ENCODE peak calls at places on chromosome X, in eight cellular contexts. One of them, this sample, is unnamed.

GRCh38 chrX:119194631-119195030 is 41.5 kb upstream of the PGRMC1 start:
- DNase-seq in IMR-90: no peak
- DNase-seq in glutamatergic neuron: no peak
- DNase-seq in choroid plexus epithelial cell: peak
- DNase-seq in stomach: no peak
- DNase-seq in AG09309: peak
- DNase-seq in GM13976: no peak
- DNase-seq in H9: no peak
- DNase-seq in this sample: peak

GRCh38 chrX:41655631-41656030 is 33.1 kb upstream of the GPR34 start:
- DNase-seq in choroid plexus epithelial cell: no peak
- DNase-seq in IMR-90: peak
- DNase-seq in glutamatergic neuron: no peak
- DNase-seq in H9: no peak
- DNase-seq in stomach: no peak
- DNase-seq in AG09309: no peak
- DNase-seq in GM13976: no peak
- DNase-seq in this sample: peak

GRCh38 chrX:55488559-55489314 is 911 bp downstream of the USP51 start:
- DNase-seq in H9: peak
- DNase-seq in IMR-90: peak
- DNase-seq in AG09309: no peak
- DNase-seq in stomach: peak
- DNase-seq in choroid plexus epithelial cell: peak
- DNase-seq in GM13976: peak
- DNase-seq in glutamatergic neuron: peak
- DNase-seq in this sample: peak

GRCh38 chrX:54248309-54248708 is 65.3 kb upstream of the FAM120C start:
- DNase-seq in H9: no peak
- DNase-seq in GM13976: peak
- DNase-seq in glutamatergic neuron: no peak
- DNase-seq in choroid plexus epithelial cell: peak
- DNase-seq in AG09309: peak
- DNase-seq in stomach: no peak
- DNase-seq in IMR-90: peak
- DNase-seq in this sample: peak

GRCh38 chrX:24846551-24847170 is 152.9 kb downstream of the POLA1 start:
- DNase-seq in H9: no peak
- DNase-seq in IMR-90: peak
- DNase-seq in stomach: no peak
- DNase-seq in GM13976: no peak
- DNase-seq in AG09309: no peak
- DNase-seq in choroid plexus epithelial cell: peak
- DNase-seq in glutamatergic neuron: no peak
- DNase-seq in this sample: peak

GRCh38 chrX:131826572-131826971 is 196.5 kb upstream of the STK26 start:
- DNase-seq in stomach: no peak
- DNase-seq in AG09309: no peak
- DNase-seq in choroid plexus epithelial cell: no peak
- DNase-seq in GM13976: no peak
- DNase-seq in IMR-90: no peak
- DNase-seq in glutamatergic neuron: no peak
- DNase-seq in H9: no peak
- DNase-seq in this sample: no peak

GRCh38 chrX:125205918-125206665 is 113.6 kb upstream of the TEX13C start:
- DNase-seq in AG09309: no peak
- DNase-seq in choroid plexus epithelial cell: no peak
- DNase-seq in GM13976: peak
- DNase-seq in glutamatergic neuron: peak
- DNase-seq in stomach: no peak
- DNase-seq in IMR-90: no peak
- DNase-seq in H9: peak
- DNase-seq in this sample: no peak

GRCh38 chrX:13048265-13048664 is 3.8 kb upstream of the FAM9C start:
- DNase-seq in H9: no peak
- DNase-seq in choroid plexus epithelial cell: peak
- DNase-seq in glutamatergic neuron: no peak
- DNase-seq in GM13976: no peak
- DNase-seq in stomach: no peak
- DNase-seq in IMR-90: peak
- DNase-seq in AG09309: no peak
- DNase-seq in this sample: no peak

GRCh38 chrX:124098089-124098488 is 136.6 kb downstream of the STAG2 start:
- DNase-seq in glutamatergic neuron: no peak
- DNase-seq in stomach: no peak
- DNase-seq in choroid plexus epithelial cell: peak
- DNase-seq in IMR-90: peak
- DNase-seq in AG09309: peak
- DNase-seq in H9: no peak
- DNase-seq in GM13976: no peak
- DNase-seq in this sample: peak

GRCh38 chrX:149314031-149314430 is 191.1 kb downstream of the IDS start:
- DNase-seq in H9: no peak
- DNase-seq in AG09309: peak
- DNase-seq in IMR-90: no peak
- DNase-seq in choroid plexus epithelial cell: peak
- DNase-seq in GM13976: no peak
- DNase-seq in glutamatergic neuron: no peak
- DNase-seq in stomach: no peak
- DNase-seq in this sample: peak

GRCh38 chrX:139332441-139332840 is 198.1 kb upstream of the F9 start:
- DNase-seq in H9: no peak
- DNase-seq in AG09309: no peak
- DNase-seq in choroid plexus epithelial cell: no peak
- DNase-seq in glutamatergic neuron: no peak
- DNase-seq in GM13976: no peak
- DNase-seq in IMR-90: no peak
- DNase-seq in stomach: no peak
- DNase-seq in this sample: no peak

GRCh38 chrX:28613558-28613957 is 26.3 kb downstream of the IL1RAPL1 start:
- DNase-seq in choroid plexus epithelial cell: no peak
- DNase-seq in H9: no peak
- DNase-seq in glutamatergic neuron: no peak
- DNase-seq in AG09309: no peak
- DNase-seq in IMR-90: no peak
- DNase-seq in stomach: no peak
- DNase-seq in GM13976: no peak
- DNase-seq in this sample: peak

GRCh38 chrX:132676102-132676501 is 187.3 kb upstream of the MBNL3 start:
- DNase-seq in IMR-90: no peak
- DNase-seq in glutamatergic neuron: no peak
- DNase-seq in AG09309: no peak
- DNase-seq in stomach: no peak
- DNase-seq in GM13976: no peak
- DNase-seq in choroid plexus epithelial cell: no peak
- DNase-seq in H9: no peak
- DNase-seq in this sample: no peak

GRCh38 chrX:19272452-19272851 is 71.3 kb upstream of the PDHA1 start:
- DNase-seq in IMR-90: peak
- DNase-seq in choroid plexus epithelial cell: peak
- DNase-seq in glutamatergic neuron: no peak
- DNase-seq in GM13976: no peak
- DNase-seq in stomach: no peak
- DNase-seq in AG09309: no peak
- DNase-seq in H9: no peak
- DNase-seq in this sample: no peak

GRCh38 chrX:13341491-13342101 is 21.7 kb upstream of the ATXN3L start:
- DNase-seq in glutamatergic neuron: no peak
- DNase-seq in GM13976: no peak
- DNase-seq in AG09309: no peak
- DNase-seq in stomach: no peak
- DNase-seq in choroid plexus epithelial cell: peak
- DNase-seq in H9: no peak
- DNase-seq in IMR-90: peak
- DNase-seq in this sample: peak

DNA sequence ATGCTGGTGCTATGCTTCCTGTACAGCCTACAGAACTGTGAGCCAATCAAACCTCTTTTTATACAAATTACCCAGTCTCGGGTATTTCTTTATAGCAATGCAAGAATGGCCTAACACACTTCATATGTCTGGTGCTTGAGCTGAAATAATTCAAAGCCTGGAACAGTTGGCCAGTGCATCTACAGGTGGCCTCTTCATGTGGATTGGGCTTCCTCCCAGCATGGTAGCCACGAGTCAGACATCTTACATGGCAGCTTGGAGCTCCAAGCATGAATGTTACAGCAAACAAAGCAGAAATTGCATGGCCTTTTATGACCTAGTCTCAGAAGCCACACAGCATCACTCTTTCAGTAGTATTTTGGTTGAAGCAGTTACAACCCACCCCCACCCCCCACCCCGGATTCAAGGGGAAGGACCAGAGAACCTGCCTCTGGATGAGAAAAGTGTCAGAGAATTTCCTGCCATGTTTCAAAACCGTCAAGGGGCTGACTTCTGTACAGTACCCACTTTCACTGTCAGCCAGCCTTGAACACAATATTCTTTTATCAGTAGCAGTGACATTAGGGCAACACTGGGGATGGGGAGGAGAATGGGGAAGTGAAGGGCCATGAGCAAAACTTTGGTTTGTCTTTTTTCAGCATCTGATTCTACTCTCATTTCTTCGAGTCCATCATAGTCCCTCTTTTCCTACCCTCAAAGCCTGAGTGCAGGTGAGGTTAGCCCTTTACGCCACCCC is 368.7 kb downstream of the BCOR start:
- DNase-seq in GM13976: no peak
- DNase-seq in stomach: no peak
- DNase-seq in IMR-90: no peak
- DNase-seq in glutamatergic neuron: no peak
- DNase-seq in H9: no peak
- DNase-seq in choroid plexus epithelial cell: no peak
- DNase-seq in AG09309: no peak
- DNase-seq in this sample: no peak
- TF ChIP-seq CTCF in GM13976: no peak
- TF ChIP-seq CTCF in stomach: no peak
- TF ChIP-seq CTCF in IMR-90: no peak
- TF ChIP-seq CTCF in glutamatergic neuron: no peak
- TF ChIP-seq CTCF in H9: no peak
- TF ChIP-seq CTCF in choroid plexus epithelial cell: no peak
- TF ChIP-seq CTCF in AG09309: no peak
- TF ChIP-seq CTCF in this sample: no peak

GRCh38 chrX:39939678-39940077 is 158.1 kb downstream of the BCOR start:
- DNase-seq in glutamatergic neuron: no peak
- DNase-seq in choroid plexus epithelial cell: no peak
- DNase-seq in H9: no peak
- DNase-seq in GM13976: no peak
- DNase-seq in AG09309: no peak
- DNase-seq in stomach: no peak
- DNase-seq in IMR-90: no peak
- DNase-seq in this sample: no peak

GRCh38 chrX:39938466-39938865 is 159.3 kb downstream of the BCOR start:
- DNase-seq in IMR-90: no peak
- DNase-seq in H9: no peak
- DNase-seq in stomach: no peak
- DNase-seq in GM13976: no peak
- DNase-seq in glutamatergic neuron: no peak
- DNase-seq in choroid plexus epithelial cell: no peak
- DNase-seq in AG09309: no peak
- DNase-seq in this sample: no peak

GRCh38 chrX:39936886-39937770 is 160.6 kb downstream of the BCOR start:
- DNase-seq in H9: no peak
- DNase-seq in IMR-90: no peak
- DNase-seq in GM13976: peak
- DNase-seq in choroid plexus epithelial cell: no peak
- DNase-seq in stomach: no peak
- DNase-seq in glutamatergic neuron: no peak
- DNase-seq in AG09309: no peak
- DNase-seq in this sample: no peak

GRCh38 chrX:39931554-39932282 is 166.0 kb downstream of the BCOR start:
- DNase-seq in choroid plexus epithelial cell: no peak
- DNase-seq in IMR-90: no peak
- DNase-seq in H9: no peak
- DNase-seq in GM13976: no peak
- DNase-seq in glutamatergic neuron: no peak
- DNase-seq in stomach: no peak
- DNase-seq in AG09309: peak
- DNase-seq in this sample: peak

GRCh38 chrX:39935414-39936064 is 162.2 kb downstream of the BCOR start:
- DNase-seq in IMR-90: no peak
- DNase-seq in GM13976: no peak
- DNase-seq in AG09309: no peak
- DNase-seq in stomach: no peak
- DNase-seq in H9: peak
- DNase-seq in choroid plexus epithelial cell: peak
- DNase-seq in glutamatergic neuron: no peak
- DNase-seq in this sample: no peak
- TF ChIP-seq CTCF in IMR-90: no peak
- TF ChIP-seq CTCF in GM13976: no peak
- TF ChIP-seq CTCF in AG09309: peak
- TF ChIP-seq CTCF in stomach: no peak
- TF ChIP-seq CTCF in H9: peak
- TF ChIP-seq CTCF in choroid plexus epithelial cell: peak
- TF ChIP-seq CTCF in glutamatergic neuron: no peak
- TF ChIP-seq CTCF in this sample: no peak

GRCh38 chrX:70044541-70045245 is 5.0 kb downstream of the AWAT2 start:
- DNase-seq in glutamatergic neuron: no peak
- DNase-seq in AG09309: no peak
- DNase-seq in H9: no peak
- DNase-seq in GM13976: no peak
- DNase-seq in choroid plexus epithelial cell: peak
- DNase-seq in stomach: no peak
- DNase-seq in IMR-90: peak
- DNase-seq in this sample: peak

GRCh38 chrX:70041993-70042392 is 7.7 kb downstream of the AWAT2 start:
- DNase-seq in choroid plexus epithelial cell: no peak
- DNase-seq in stomach: no peak
- DNase-seq in AG09309: no peak
- DNase-seq in glutamatergic neuron: no peak
- DNase-seq in H9: no peak
- DNase-seq in IMR-90: no peak
- DNase-seq in GM13976: no peak
- DNase-seq in this sample: no peak

GRCh38 chrX:70039758-70040157 is 10.0 kb downstream of the AWAT2 start:
- DNase-seq in glutamatergic neuron: no peak
- DNase-seq in IMR-90: no peak
- DNase-seq in AG09309: no peak
- DNase-seq in H9: no peak
- DNase-seq in GM13976: no peak
- DNase-seq in stomach: no peak
- DNase-seq in choroid plexus epithelial cell: no peak
- DNase-seq in this sample: no peak

GRCh38 chrX:70043685-70044084 is 6.1 kb downstream of the AWAT2 start:
- DNase-seq in AG09309: no peak
- DNase-seq in choroid plexus epithelial cell: no peak
- DNase-seq in GM13976: no peak
- DNase-seq in H9: no peak
- DNase-seq in glutamatergic neuron: no peak
- DNase-seq in IMR-90: no peak
- DNase-seq in stomach: no peak
- DNase-seq in this sample: no peak

GRCh38 chrX:70042399-70043371 is 7.1 kb downstream of the AWAT2 start:
- DNase-seq in AG09309: no peak
- DNase-seq in IMR-90: peak
- DNase-seq in H9: no peak
- DNase-seq in stomach: peak
- DNase-seq in glutamatergic neuron: no peak
- DNase-seq in choroid plexus epithelial cell: no peak
- DNase-seq in GM13976: no peak
- DNase-seq in this sample: peak
- TF ChIP-seq CTCF in AG09309: no peak
- TF ChIP-seq CTCF in IMR-90: no peak
- TF ChIP-seq CTCF in H9: no peak
- TF ChIP-seq CTCF in stomach: no peak
- TF ChIP-seq CTCF in glutamatergic neuron: no peak
- TF ChIP-seq CTCF in choroid plexus epithelial cell: no peak
- TF ChIP-seq CTCF in GM13976: no peak
- TF ChIP-seq CTCF in this sample: peak

GRCh38 chrX:50680990-50681389 is 133.0 kb downstream of the SHROOM4 start:
- DNase-seq in AG09309: no peak
- DNase-seq in choroid plexus epithelial cell: peak
- DNase-seq in stomach: no peak
- DNase-seq in IMR-90: no peak
- DNase-seq in glutamatergic neuron: peak
- DNase-seq in GM13976: no peak
- DNase-seq in H9: no peak
- DNase-seq in this sample: peak
- TF ChIP-seq CTCF in AG09309: peak
- TF ChIP-seq CTCF in choroid plexus epithelial cell: peak
- TF ChIP-seq CTCF in stomach: no peak
- TF ChIP-seq CTCF in IMR-90: peak
- TF ChIP-seq CTCF in glutamatergic neuron: peak
- TF ChIP-seq CTCF in GM13976: no peak
- TF ChIP-seq CTCF in H9: peak
- TF ChIP-seq CTCF in this sample: peak